ENCODE peak calls at places on chromosome 15, in seven cellular contexts. H, N, U, X, K, W and L are unnamed samples.

GRCh38 chr15:100559330-100559729 is 30.6 kb upstream of the CERS3 start:
- DNase-seq in H (no peak), N (no peak), U (no peak), X (no peak), K (no peak), W (no peak), L (peak)

GRCh38 chr15:56146756-56147155 is 96.9 kb downstream of the RFX7 start:
- DNase-seq in H (no peak), N (no peak), U (no peak), X (no peak), K (no peak), W (no peak), L (no peak)

GRCh38 chr15:64634576-64635485 is 140.6 kb downstream of the RBPMS2 start:
- DNase-seq in H (peak), N (no peak), U (no peak), X (no peak), K (no peak), W (no peak), L (no peak)

GRCh38 chr15:39465843-39466242 is 115.0 kb upstream of the THBS1 start:
- DNase-seq in H (no peak), N (no peak), U (no peak), X (no peak), K (no peak), W (no peak), L (no peak)

GRCh38 chr15:74790080-74790916 is 8.4 kb downstream of the CSK start:
- DNase-seq in H (peak), N (no peak), U (peak), X (no peak), K (no peak), W (no peak), L (no peak)

GRCh38 chr15:38687340-38687739 is 122.7 kb upstream of the RASGRP1 start:
- DNase-seq in H (no peak), N (no peak), U (no peak), X (no peak), K (no peak), W (no peak), L (no peak)

GRCh38 chr15:88658972-88659931 is 20.4 kb downstream of the ISG20 start:
- DNase-seq in H (peak), N (no peak), U (no peak), X (no peak), K (no peak), W (peak), L (no peak)

GRCh38 chr15:64911317-64912186 is at the start of gene ANKDD1A:
- DNase-seq in H (peak), N (no peak), U (peak), X (no peak), K (no peak), W (peak), L (no peak)

GRCh38 chr15:76200083-76200465 is 111.2 kb downstream of the ETFA start:
- DNase-seq in H (no peak), N (no peak), U (no peak), X (no peak), K (no peak), W (no peak), L (no peak)

GRCh38 chr15:59741274-59741906 is 52.3 kb upstream of the BNIP2 start:
- DNase-seq in H (no peak), N (peak), U (peak), X (no peak), K (no peak), W (no peak), L (no peak)

GRCh38 chr15:66042624-66043023 is 173.3 kb downstream of the RAB11A start:
- DNase-seq in H (no peak), N (no peak), U (no peak), X (no peak), K (no peak), W (no peak), L (no peak)

GRCh38 chr15:60419752-60420151 is 22.0 kb upstream of the ANXA2 start:
- DNase-seq in H (no peak), N (no peak), U (no peak), X (no peak), K (no peak), W (no peak), L (no peak)

GRCh38 chr15:92339361-92339760 is 54.3 kb upstream of the ST8SIA2 start:
- DNase-seq in H (no peak), N (no peak), U (no peak), X (no peak), K (no peak), W (no peak), L (no peak)

GRCh38 chr15:95916568-95916967 is 413.9 kb upstream of the NR2F2 start:
- DNase-seq in H (no peak), N (no peak), U (no peak), X (no peak), K (no peak), W (no peak), L (no peak)

GRCh38 chr15:70214266-70214665 is 116.5 kb upstream of the TLE3 start:
- DNase-seq in H (no peak), N (no peak), U (no peak), X (no peak), K (no peak), W (no peak), L (no peak)

GRCh38 chr15:101133751-101134261 is 118.0 kb downstream of the CHSY1 start:
- DNase-seq in H (no peak), N (no peak), U (no peak), X (no peak), K (no peak), W (no peak), L (no peak)

GRCh38 chr15:92020207-92020606 is 166.7 kb downstream of the SLCO3A1 start:
- DNase-seq in H (no peak), N (no peak), U (no peak), X (no peak), K (no peak), W (no peak), L (no peak)

GRCh38 chr15:82540055-82540983 is at the start of gene RPS17:
- DNase-seq in H (peak), N (no peak), U (peak), X (peak), K (no peak), W (peak), L (peak)

GRCh38 chr15:66905954-66906353 is 159.4 kb upstream of the SMAD3 start:
- DNase-seq in H (no peak), N (no peak), U (no peak), X (no peak), K (no peak), W (no peak), L (no peak)

GRCh38 chr15:29889545-29890329 is 67.5 kb upstream of the TJP1 start:
- DNase-seq in H (no peak), N (no peak), U (no peak), X (no peak), K (no peak), W (no peak), L (no peak)

GRCh38 chr15:62900071-62900812 is 142.3 kb upstream of the TPM1 start:
- DNase-seq in H (no peak), N (no peak), U (no peak), X (no peak), K (no peak), W (no peak), L (no peak)

GRCh38 chr15:69958494-69959134 is 139.1 kb downstream of the TLE3 start:
- DNase-seq in H (no peak), N (no peak), U (peak), X (no peak), K (no peak), W (no peak), L (no peak)

GRCh38 chr15:75551076-75551475 is 28.0 kb downstream of the PTPN9 start:
- DNase-seq in H (no peak), N (no peak), U (no peak), X (no peak), K (no peak), W (no peak), L (no peak)

GRCh38 chr15:52558196-52558595 is 10.6 kb downstream of the ARPP19 start:
- DNase-seq in H (peak), N (no peak), U (peak), X (peak), K (no peak), W (no peak), L (peak)

GRCh38 chr15:85318048-85318731 is 62.2 kb upstream of the AKAP13 start:
- DNase-seq in H (peak), N (no peak), U (peak), X (no peak), K (no peak), W (no peak), L (peak)

GRCh38 chr15:101709466-101709865 is 14.8 kb downstream of the TARS3 start:
- DNase-seq in H (no peak), N (no peak), U (no peak), X (no peak), K (no peak), W (no peak), L (no peak)

GRCh38 chr15:69548771-69549170 is 96.2 kb downstream of the RPLP1 start:
- DNase-seq in H (no peak), N (no peak), U (no peak), X (no peak), K (no peak), W (no peak), L (no peak)

GRCh38 chr15:48565560-48566482 is 79.7 kb downstream of the FBN1 start:
- DNase-seq in H (no peak), N (no peak), U (peak), X (no peak), K (no peak), W (no peak), L (peak)

GRCh38 chr15:69668963-69669362 is 216.3 kb downstream of the RPLP1 start:
- DNase-seq in H (peak), N (no peak), U (no peak), X (no peak), K (no peak), W (no peak), L (no peak)

GRCh38 chr15:58086479-58086878 is 21.0 kb upstream of the ALDH1A2 start:
- DNase-seq in H (no peak), N (no peak), U (no peak), X (no peak), K (no peak), W (no peak), L (no peak)

GRCh38 chr15:47503884-47504283 is 213.4 kb upstream of the SEMA6D start:
- DNase-seq in H (no peak), N (no peak), U (no peak), X (no peak), K (no peak), W (no peak), L (no peak)

GRCh38 chr15:29430124-29430523 is 160.5 kb upstream of the NSMCE3 start:
- DNase-seq in H (no peak), N (no peak), U (no peak), X (no peak), K (no peak), W (peak), L (no peak)

GRCh38 chr15:92571824-92572223 is 83.8 kb downstream of the FAM174B start:
- DNase-seq in H (no peak), N (no peak), U (no peak), X (no peak), K (no peak), W (no peak), L (no peak)

GRCh38 chr15:63950911-63951481 is 95.3 kb downstream of the DAPK2 start:
- DNase-seq in H (no peak), N (no peak), U (peak), X (no peak), K (no peak), W (no peak), L (peak)

GRCh38 chr15:65525622-65526021 is 4.6 kb upstream of the HACD3 start:
- DNase-seq in H (no peak), N (no peak), U (peak), X (no peak), K (no peak), W (no peak), L (no peak)

GRCh38 chr15:80474751-80475295 is 70.6 kb downstream of the ARNT2 start:
- DNase-seq in H (no peak), N (no peak), U (peak), X (no peak), K (no peak), W (no peak), L (no peak)